ENCODE peak calls at places on chromosome 10, in six cellular contexts. One of them, this sample, is unnamed.

GRCh38 chr10:124156524-124157225 is 63.3 kb upstream of the CHST15 start:
- DNase-seq in NCI-H1930: no peak
- DNase-seq in CD4-positive, alpha-beta T cell: no peak
- DNase-seq in CD8-positive, alpha-beta T cell: no peak
- DNase-seq in hepatocyte: no peak
- DNase-seq in foreskin fibroblast: no peak
- DNase-seq in this sample: no peak

GRCh38 chr10:82811621-82812020 is 936.6 kb downstream of the NRG3 start:
- DNase-seq in CD4-positive, alpha-beta T cell: no peak
- DNase-seq in CD8-positive, alpha-beta T cell: no peak
- DNase-seq in hepatocyte: no peak
- DNase-seq in foreskin fibroblast: no peak
- DNase-seq in NCI-H1930: no peak
- DNase-seq in this sample: peak

GRCh38 chr10:128537888-128538287 is 411.7 kb upstream of the MKI67 start:
- DNase-seq in NCI-H1930: no peak
- DNase-seq in CD4-positive, alpha-beta T cell: no peak
- DNase-seq in hepatocyte: no peak
- DNase-seq in foreskin fibroblast: no peak
- DNase-seq in CD8-positive, alpha-beta T cell: no peak
- DNase-seq in this sample: no peak

GRCh38 chr10:33802566-33802965 is 468.1 kb upstream of the NRP1 start:
- DNase-seq in NCI-H1930: no peak
- DNase-seq in hepatocyte: no peak
- DNase-seq in CD4-positive, alpha-beta T cell: no peak
- DNase-seq in foreskin fibroblast: no peak
- DNase-seq in CD8-positive, alpha-beta T cell: no peak
- DNase-seq in this sample: no peak

GRCh38 chr10:49287689-49288340 is 11.2 kb upstream of the C10orf71 start:
- DNase-seq in CD8-positive, alpha-beta T cell: no peak
- DNase-seq in foreskin fibroblast: no peak
- DNase-seq in NCI-H1930: no peak
- DNase-seq in CD4-positive, alpha-beta T cell: no peak
- DNase-seq in hepatocyte: no peak
- DNase-seq in this sample: no peak

GRCh38 chr10:72792288-72792687 is 100.3 kb downstream of the MCU start:
- DNase-seq in NCI-H1930: no peak
- DNase-seq in foreskin fibroblast: no peak
- DNase-seq in hepatocyte: no peak
- DNase-seq in CD8-positive, alpha-beta T cell: no peak
- DNase-seq in CD4-positive, alpha-beta T cell: no peak
- DNase-seq in this sample: no peak

GRCh38 chr10:86944471-86944870 is 12.9 kb downstream of the MMRN2 start:
- DNase-seq in hepatocyte: no peak
- DNase-seq in foreskin fibroblast: no peak
- DNase-seq in CD4-positive, alpha-beta T cell: no peak
- DNase-seq in CD8-positive, alpha-beta T cell: no peak
- DNase-seq in NCI-H1930: no peak
- DNase-seq in this sample: no peak

GRCh38 chr10:49653530-49653929 is 25.9 kb upstream of the C10orf53 start:
- DNase-seq in CD8-positive, alpha-beta T cell: no peak
- DNase-seq in hepatocyte: no peak
- DNase-seq in foreskin fibroblast: no peak
- DNase-seq in CD4-positive, alpha-beta T cell: no peak
- DNase-seq in NCI-H1930: no peak
- DNase-seq in this sample: no peak

GRCh38 chr10:569961-570630 is 119.4 kb downstream of the DIP2C start:
- DNase-seq in NCI-H1930: no peak
- DNase-seq in hepatocyte: no peak
- DNase-seq in CD8-positive, alpha-beta T cell: no peak
- DNase-seq in CD4-positive, alpha-beta T cell: no peak
- DNase-seq in foreskin fibroblast: no peak
- DNase-seq in this sample: peak

GRCh38 chr10:90288403-90288933 is 569.4 kb downstream of the HTR7 start:
- DNase-seq in foreskin fibroblast: peak
- DNase-seq in CD4-positive, alpha-beta T cell: no peak
- DNase-seq in hepatocyte: no peak
- DNase-seq in CD8-positive, alpha-beta T cell: no peak
- DNase-seq in NCI-H1930: no peak
- DNase-seq in this sample: peak

GRCh38 chr10:4294996-4295792 is 510.2 kb upstream of the KLF6 start:
- DNase-seq in CD4-positive, alpha-beta T cell: no peak
- DNase-seq in foreskin fibroblast: no peak
- DNase-seq in CD8-positive, alpha-beta T cell: no peak
- DNase-seq in NCI-H1930: no peak
- DNase-seq in hepatocyte: no peak
- DNase-seq in this sample: no peak

GRCh38 chr10:21737061-21737460 is 203.0 kb downstream of the MLLT10 start:
- DNase-seq in hepatocyte: no peak
- DNase-seq in foreskin fibroblast: no peak
- DNase-seq in CD4-positive, alpha-beta T cell: no peak
- DNase-seq in CD8-positive, alpha-beta T cell: no peak
- DNase-seq in NCI-H1930: no peak
- DNase-seq in this sample: no peak

GRCh38 chr10:72320676-72321247 is 34.0 kb downstream of the DNAJB12 start:
- DNase-seq in NCI-H1930: peak
- DNase-seq in foreskin fibroblast: peak
- DNase-seq in hepatocyte: peak
- DNase-seq in CD8-positive, alpha-beta T cell: peak
- DNase-seq in CD4-positive, alpha-beta T cell: peak
- DNase-seq in this sample: peak

GRCh38 chr10:59870152-59870551 is 36.2 kb downstream of the CCDC6 start:
- DNase-seq in CD8-positive, alpha-beta T cell: no peak
- DNase-seq in NCI-H1930: no peak
- DNase-seq in hepatocyte: no peak
- DNase-seq in foreskin fibroblast: no peak
- DNase-seq in CD4-positive, alpha-beta T cell: no peak
- DNase-seq in this sample: no peak

GRCh38 chr10:3538850-3539531 is 246.0 kb downstream of the KLF6 start:
- DNase-seq in CD4-positive, alpha-beta T cell: no peak
- DNase-seq in NCI-H1930: no peak
- DNase-seq in hepatocyte: peak
- DNase-seq in foreskin fibroblast: peak
- DNase-seq in CD8-positive, alpha-beta T cell: no peak
- DNase-seq in this sample: peak

GRCh38 chr10:70985824-70986336 is 97.5 kb upstream of the PCBD1 start:
- DNase-seq in CD8-positive, alpha-beta T cell: no peak
- DNase-seq in CD4-positive, alpha-beta T cell: no peak
- DNase-seq in NCI-H1930: no peak
- DNase-seq in hepatocyte: no peak
- DNase-seq in foreskin fibroblast: no peak
- DNase-seq in this sample: no peak

GRCh38 chr10:73859441-73860049 is 14.8 kb downstream of the CAMK2G start:
- DNase-seq in foreskin fibroblast: no peak
- DNase-seq in NCI-H1930: no peak
- DNase-seq in CD4-positive, alpha-beta T cell: no peak
- DNase-seq in CD8-positive, alpha-beta T cell: no peak
- DNase-seq in hepatocyte: no peak
- DNase-seq in this sample: no peak

GRCh38 chr10:108411181-108411580 is 1246.7 kb upstream of the SORCS1 start:
- DNase-seq in foreskin fibroblast: no peak
- DNase-seq in hepatocyte: no peak
- DNase-seq in CD4-positive, alpha-beta T cell: no peak
- DNase-seq in NCI-H1930: no peak
- DNase-seq in CD8-positive, alpha-beta T cell: no peak
- DNase-seq in this sample: no peak

GRCh38 chr10:48233643-48234042 is 40.9 kb downstream of the FRMPD2 start:
- DNase-seq in CD8-positive, alpha-beta T cell: no peak
- DNase-seq in hepatocyte: no peak
- DNase-seq in foreskin fibroblast: no peak
- DNase-seq in CD4-positive, alpha-beta T cell: no peak
- DNase-seq in NCI-H1930: no peak
- DNase-seq in this sample: no peak